ENCODE peak calls at places on chromosomes 5 and 9, in five cellular contexts. A is GM23248, W is AG04450, B is cardiac muscle cell, C is heart right ventricle. J is an unnamed sample.

GRCh38 chr5:150289551-150290390 is at the start of gene CAMK2A:
- DNase-seq in C (no peak), B (no peak), A (no peak), W (no peak), J (peak; percentile 64)

GRCh38 chr5:153797484-153797883 is 241.2 kb downstream of the FAM114A2 start:
- DNase-seq in A (no peak), C (no peak), B (no peak), W (no peak), J (no peak)

GRCh38 chr9:100206899-100207298 is 107.9 kb downstream of the INVS start:
- DNase-seq in B (no peak), A (peak; percentile 71), C (peak; percentile 46), W (no peak), J (no peak)

GRCh38 chr9:114687034-114687433 is 5.0 kb upstream of the TEX48 start:
- DNase-seq in C (no peak), W (no peak), A (peak; percentile 56), B (no peak), J (no peak)

GRCh38 chr5:74394924-74395880 is 245.3 kb downstream of the ENC1 start:
- DNase-seq in W (no peak), B (no peak), C (no peak), A (no peak), J (no peak)

GRCh38 chr5:31452314-31452713 is 79.6 kb downstream of the DROSHA start:
- DNase-seq in B (no peak), W (no peak), A (peak; percentile 30), C (no peak), J (no peak)

GRCh38 chr9:120711841-120712538 is 2.3 kb downstream of the MEGF9 start:
- DNase-seq in W (no peak), C (no peak), A (no peak), B (no peak), J (no peak)

GRCh38 chr9:14812806-14813205 is 90.3 kb upstream of the CER1 start:
- DNase-seq in C (no peak), W (no peak), B (no peak), A (peak; percentile 36), J (no peak)

GRCh38 chr5:154087260-154087659 is 48.5 kb downstream of the MFAP3 start:
- DNase-seq in A (peak; percentile 63), B (no peak), W (no peak), C (no peak), J (no peak)

GRCh38 chr9:98667241-98667640 is 41.5 kb downstream of the GABBR2 start:
- DNase-seq in W (no peak), B (no peak), A (no peak), C (no peak), J (no peak)

GRCh38 chr5:31407921-31408714 is 123.8 kb downstream of the DROSHA start:
- DNase-seq in A (peak; percentile 47), C (no peak), W (no peak), B (no peak), J (no peak)

GRCh38 chr5:143562935-143563334 is 159.4 kb upstream of the NR3C1 start:
- DNase-seq in A (peak; percentile 75), B (no peak), W (no peak), C (peak; percentile 57), J (no peak)
- H3K27ac ChIP-seq in A (peak overlapping the region; percentile 50), B (no peak overlapping the region), W (no peak overlapping the region), C (no peak overlapping the region), J (no peak overlapping the region)

DNA sequence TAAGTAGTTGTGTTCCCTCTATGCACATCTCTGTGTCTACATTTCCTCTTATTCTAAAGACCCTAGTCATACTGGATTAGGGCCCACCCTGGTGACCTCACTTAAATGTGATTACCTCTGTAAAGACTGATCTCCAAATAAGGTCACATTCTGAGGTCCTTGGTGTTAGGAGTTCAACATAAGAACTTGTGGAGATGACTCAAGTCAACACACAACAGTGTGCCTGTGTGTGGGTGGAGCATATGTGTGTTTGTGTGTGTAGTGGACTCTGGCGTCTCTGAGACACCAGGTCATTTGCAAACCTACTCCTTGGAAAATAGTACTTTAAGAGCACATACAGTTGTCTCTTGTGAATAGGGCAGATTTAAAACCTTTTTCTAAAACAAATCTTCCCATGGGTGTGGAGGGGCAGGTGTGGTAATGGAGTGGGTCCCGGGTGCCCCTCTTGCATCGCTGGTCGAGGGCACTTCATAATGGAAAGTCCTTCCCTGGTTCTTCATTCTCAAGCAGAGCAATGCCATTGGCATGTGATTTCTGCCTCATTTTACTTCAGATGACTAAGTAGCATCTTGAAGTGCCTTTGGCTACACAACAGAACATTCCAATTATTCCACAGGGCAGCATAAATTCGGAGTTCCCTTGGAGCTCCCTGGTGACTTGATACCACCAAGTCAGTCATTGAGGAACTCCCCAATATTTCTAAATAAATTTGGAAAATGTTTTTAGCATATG is 84.4 kb downstream of the C9orf152 start:
- DNase-seq in C (no peak), W (no peak), A (peak; percentile 84), B (no peak), J (no peak)
- H3K27ac ChIP-seq in C (peak overlapping the region; percentile 78), W (peak overlapping the region; percentile 80), A (peak overlapping the region; percentile 86), B (peak overlapping the region; percentile 96), J (no peak overlapping the region)

DNA sequence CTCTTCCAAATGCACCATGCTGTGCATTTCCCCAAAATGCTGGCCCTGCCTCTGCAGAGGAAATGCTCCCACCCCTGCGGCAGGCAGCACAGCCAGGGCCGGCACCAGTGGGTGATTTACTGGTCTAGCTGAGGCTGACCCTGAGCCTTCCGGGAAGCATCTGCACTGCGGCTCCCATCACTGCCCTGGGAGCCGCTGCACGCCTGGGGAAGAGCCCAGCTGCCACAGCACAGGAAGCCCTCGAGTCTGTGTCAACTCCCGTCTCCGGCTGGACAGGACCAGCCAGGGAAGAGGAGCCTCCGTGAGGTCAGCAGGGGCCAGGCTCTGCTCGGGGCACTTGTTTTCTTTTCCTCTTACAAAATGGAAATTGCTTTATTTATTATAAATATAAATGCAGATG is 25.1 kb upstream of the EEIG1 start:
- DNase-seq in B (no peak), W (no peak), A (no peak), C (peak; percentile 47), J (no peak)
- H3K27ac ChIP-seq in B (no peak overlapping the region), W (no peak overlapping the region), A (no peak overlapping the region), C (no peak overlapping the region), J (no peak overlapping the region)

GRCh38 chr5:18797241-18797640 is 1163.0 kb downstream of the TAF11L14 start:
- DNase-seq in C (no peak), A (no peak), W (no peak), B (no peak), J (no peak)
- H3K27ac ChIP-seq in C (no peak overlapping the region), A (no peak overlapping the region), W (no peak overlapping the region), B (no peak overlapping the region), J (no peak overlapping the region)

GRCh38 chr9:5652810-5653209 is 23.9 kb downstream of the RIC1 start:
- DNase-seq in A (peak; percentile 21), B (no peak), C (no peak), W (no peak), J (no peak)

GRCh38 chr9:5651246-5651645 is 22.3 kb downstream of the RIC1 start:
- DNase-seq in C (no peak), W (no peak), B (no peak), A (no peak), J (no peak)

GRCh38 chr9:5650356-5651105 is 21.6 kb downstream of the RIC1 start:
- DNase-seq in B (no peak), A (no peak), W (no peak), C (no peak), J (no peak)
- H3K27ac ChIP-seq in B (no peak overlapping the region), A (no peak overlapping the region), W (no peak overlapping the region), C (no peak overlapping the region), J (no peak overlapping the region)

DNA sequence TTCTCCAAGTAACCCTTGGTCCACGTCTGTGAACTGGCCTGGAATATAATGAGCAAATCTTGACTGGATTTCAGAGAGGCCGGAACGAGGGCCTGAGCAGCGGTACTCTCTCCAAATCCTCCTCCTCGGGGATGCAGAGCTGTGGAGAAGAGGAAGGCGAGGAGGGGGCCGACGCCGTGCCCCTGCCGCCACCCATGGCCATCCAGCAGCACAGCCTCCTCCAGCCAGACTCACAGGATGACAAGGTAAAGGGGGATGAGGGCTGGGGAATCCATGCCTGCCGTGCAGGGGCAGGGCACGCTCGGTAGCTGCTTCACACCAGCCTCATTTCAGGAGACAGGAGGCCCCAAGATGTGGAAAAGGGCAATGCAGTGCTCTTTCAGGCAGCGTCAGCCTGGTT is 118.9 kb upstream of the OTULINL start:
- DNase-seq in W (no peak), C (no peak), A (no peak), B (no peak), J (no peak)
- H3K27ac ChIP-seq in W (peak overlapping the region; percentile 11), C (no peak overlapping the region), A (peak overlapping the region; percentile 81), B (no peak overlapping the region), J (no peak overlapping the region)

DNA sequence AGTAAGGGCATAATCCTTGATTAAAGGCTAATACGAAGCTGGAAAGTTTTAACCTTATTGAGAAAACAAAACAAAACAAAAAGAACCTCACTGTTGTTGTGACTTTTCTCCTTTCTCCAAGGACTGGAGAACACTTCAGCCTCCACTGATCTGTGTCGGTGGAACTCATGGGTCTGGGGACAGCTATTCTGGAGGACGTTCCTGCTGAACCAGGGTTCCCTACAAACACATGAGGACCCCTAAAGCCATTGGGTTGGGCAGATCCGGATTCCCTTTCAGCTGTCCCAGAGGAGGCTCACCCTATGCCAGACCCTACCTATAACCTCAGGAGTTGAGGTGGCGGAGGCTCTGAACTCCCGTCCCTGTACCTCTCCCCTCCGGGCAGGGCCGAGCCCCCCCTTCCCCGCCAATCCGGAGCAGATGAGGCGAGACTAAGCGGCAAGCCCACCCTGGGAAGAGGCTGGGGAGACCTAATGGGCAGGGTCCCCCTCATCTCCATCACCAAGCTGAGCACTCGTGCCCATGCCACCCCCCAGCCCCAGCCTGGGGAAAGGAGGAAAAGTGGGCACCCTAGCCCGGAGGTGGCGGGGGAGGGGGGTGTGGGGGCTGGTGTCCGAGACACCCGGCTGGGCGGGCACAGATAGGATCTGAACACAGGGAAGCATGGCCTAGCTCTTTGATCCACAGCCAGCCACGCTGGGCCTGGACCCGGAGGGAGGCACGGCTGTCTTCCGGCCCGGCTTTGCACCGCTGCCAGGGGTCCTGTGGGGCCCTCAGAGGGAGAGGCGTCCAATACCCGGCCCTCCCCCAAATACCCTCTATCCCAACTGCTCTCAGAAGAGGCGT is 1.5 kb upstream of the TCF7 start:
- DNase-seq in C (no peak), W (no peak), B (no peak), A (no peak), J (no peak)
- H3K27ac ChIP-seq in C (no peak overlapping the region), W (no peak overlapping the region), B (no peak overlapping the region), A (no peak overlapping the region), J (no peak overlapping the region)

DNA sequence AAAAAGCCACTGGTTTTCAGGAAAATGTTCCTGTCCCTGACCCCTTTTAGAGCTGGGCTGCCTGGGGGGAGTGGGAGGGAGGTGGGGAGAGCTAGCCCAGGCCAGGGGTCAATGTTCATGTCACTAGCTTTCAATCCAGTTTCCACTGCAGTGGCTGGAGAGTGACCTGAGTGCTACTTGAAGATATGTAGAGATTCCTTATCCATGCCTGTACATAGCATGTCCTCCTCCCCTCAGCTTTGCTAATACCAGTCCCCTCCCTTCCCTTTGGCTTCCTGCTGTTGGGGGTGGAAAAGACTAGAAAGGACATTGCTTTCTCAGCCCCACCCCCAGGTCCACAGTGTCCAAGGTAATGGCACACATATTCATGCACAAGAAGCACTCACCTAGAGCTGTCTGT is 7.8 kb downstream of the DNAJB5 start:
- DNase-seq in B (no peak), W (no peak), A (no peak), C (no peak), J (no peak)
- H3K27ac ChIP-seq in B (peak overlapping the region; percentile 80), W (no peak overlapping the region), A (no peak overlapping the region), C (no peak overlapping the region), J (no peak overlapping the region)

GRCh38 chr5:157535042-157535865 is 40.3 kb downstream of the ADAM19 start:
- DNase-seq in B (no peak), A (peak; percentile 14), C (peak; percentile 81), W (no peak), J (peak; percentile 23)
- H3K27ac ChIP-seq in B (no peak overlapping the region), A (no peak overlapping the region), C (peak overlapping the region; percentile 65), W (peak overlapping the region; percentile 4), J (no peak overlapping the region)